ENCODE peak calls at places on chromosome 15, in five cellular contexts. F is MM.1S, E is GM23248, S is GM23338, L is hepatocyte. A is an unnamed sample.
A peak's percentile ranks its signal among the peaks of the same experiment; 100 is the strongest.

GRCh38 chr15:39729500-39729899 is 53.1 kb downstream of the FSIP1 start:
- DNase-seq in S (no peak), E (no peak), L (no peak), F (no peak), A (no peak)

GRCh38 chr15:44910981-44911625 is 45.4 kb upstream of the TERB2 start:
- DNase-seq in L (no peak), S (no peak), F (no peak), E (no peak), A (no peak)

GRCh38 chr15:52247032-52247431 is 48.6 kb downstream of the MYO5C start:
- DNase-seq in S (no peak), L (peak; percentile 57), E (peak; percentile 71), F (no peak), A (no peak)

GRCh38 chr15:39165026-39165706 is 415.7 kb upstream of the THBS1 start:
- DNase-seq in E (peak; percentile 66), F (no peak), L (no peak), S (no peak), A (no peak)

GRCh38 chr15:63252292-63252691 is 25.1 kb upstream of the APH1B start:
- DNase-seq in E (no peak), L (no peak), S (no peak), F (no peak), A (no peak)

GRCh38 chr15:70093481-70094309 is 4.0 kb downstream of the TLE3 start:
- DNase-seq in F (no peak), L (peak; percentile 39), E (peak; percentile 56), S (peak; percentile 79), A (peak; percentile 89)

GRCh38 chr15:34203936-34204335 is 6.0 kb downstream of the KATNBL1 start:
- DNase-seq in L (no peak), S (no peak), E (peak; percentile 2), F (no peak), A (no peak)

GRCh38 chr15:78637776-78638435 is 3.1 kb downstream of the CHRNB4 start:
- DNase-seq in S (no peak), F (no peak), E (no peak), L (no peak), A (no peak)

GRCh38 chr15:60344987-60345386 is 52.8 kb downstream of the ANXA2 start:
- DNase-seq in E (peak; percentile 62), S (no peak), F (no peak), L (no peak), A (no peak)

GRCh38 chr15:99696096-99696495 is 37.1 kb downstream of the LYSMD4 start:
- DNase-seq in F (no peak), E (no peak), L (no peak), S (no peak), A (no peak)

GRCh38 chr15:99692825-99693224 is 40.4 kb downstream of the LYSMD4 start:
- DNase-seq in E (no peak), S (no peak), F (no peak), L (no peak), A (peak; percentile 36)
- TF ChIP-seq EZH2 in E (no peak), S (no peak), F (no peak), L (no peak), A (no peak)

DNA sequence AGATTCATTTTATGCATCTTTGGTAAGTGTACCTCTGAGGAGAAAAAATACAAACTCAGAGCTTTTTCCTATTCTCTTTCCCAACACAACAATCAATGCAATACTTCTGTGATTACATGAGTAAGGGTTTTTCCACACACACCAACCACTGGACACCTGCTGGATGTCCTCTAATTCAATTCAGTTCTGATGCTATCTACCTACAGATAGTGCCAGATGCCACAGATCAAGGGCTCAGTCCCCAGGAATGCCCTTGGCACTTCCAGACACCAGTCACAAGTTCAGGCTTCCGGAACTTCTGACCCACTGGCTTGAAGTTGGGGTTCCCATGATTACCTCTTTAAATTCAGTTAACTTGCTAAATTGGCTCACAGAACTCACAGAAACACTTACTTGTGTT is 511.5 kb downstream of the AGBL1 start:
- DNase-seq in E (no peak), F (no peak), S (no peak), L (no peak), A (no peak)
- TF ChIP-seq EZH2phosphoT487 in E (no peak), F (no peak), S (no peak), L (no peak), A (no peak)

GRCh38 chr15:64776402-64776786 is 1.0 kb upstream of the RBPMS2 start:
- DNase-seq in S (peak; percentile 64), E (no peak), F (no peak), L (no peak), A (no peak)
- TF ChIP-seq EZH2 in S (no peak), E (no peak), F (no peak), L (no peak), A (no peak)

DNA sequence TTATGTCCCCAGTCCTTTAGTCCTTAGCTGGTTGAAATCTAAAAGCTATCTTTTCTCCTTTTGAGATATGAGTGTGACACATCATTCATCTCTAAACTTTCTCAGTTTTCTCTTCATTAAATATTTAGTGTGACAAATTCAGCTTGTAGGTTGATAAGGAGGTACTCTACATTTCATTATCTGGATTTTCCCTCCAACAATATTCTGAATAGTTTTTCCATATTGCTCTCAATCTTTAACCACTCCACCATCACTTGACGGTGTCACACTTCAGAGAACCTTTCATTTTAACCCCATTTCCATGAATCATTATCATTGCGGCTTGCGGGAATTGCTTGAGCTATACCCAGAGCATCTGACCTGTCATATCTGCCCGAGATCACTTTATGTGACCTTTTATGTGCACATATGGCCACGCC is 16.1 kb upstream of the ATP8B4 start:
- DNase-seq in F (no peak), E (peak; percentile 55), L (no peak), S (no peak), A (no peak)
- TF ChIP-seq EZH2phosphoT487 in F (no peak), E (no peak), L (no peak), S (no peak), A (no peak)

GRCh38 chr15:72042054-72042453 is 75.9 kb downstream of the MYO9A start:
- DNase-seq in F (no peak), E (no peak), L (no peak), S (no peak), A (no peak)

GRCh38 chr15:72047020-72047419 is 70.9 kb downstream of the MYO9A start:
- DNase-seq in L (no peak), E (peak; percentile 68), S (no peak), F (no peak), A (no peak)

GRCh38 chr15:72037321-72037720 is 80.6 kb downstream of the MYO9A start:
- DNase-seq in F (no peak), L (no peak), E (no peak), S (no peak), A (peak; percentile 68)

GRCh38 chr15:72042865-72043264 is 75.1 kb downstream of the MYO9A start:
- DNase-seq in E (no peak), S (no peak), F (no peak), L (no peak), A (no peak)
- TF ChIP-seq EZH2 in E (no peak), S (no peak), F (no peak), L (no peak), A (no peak)

DNA sequence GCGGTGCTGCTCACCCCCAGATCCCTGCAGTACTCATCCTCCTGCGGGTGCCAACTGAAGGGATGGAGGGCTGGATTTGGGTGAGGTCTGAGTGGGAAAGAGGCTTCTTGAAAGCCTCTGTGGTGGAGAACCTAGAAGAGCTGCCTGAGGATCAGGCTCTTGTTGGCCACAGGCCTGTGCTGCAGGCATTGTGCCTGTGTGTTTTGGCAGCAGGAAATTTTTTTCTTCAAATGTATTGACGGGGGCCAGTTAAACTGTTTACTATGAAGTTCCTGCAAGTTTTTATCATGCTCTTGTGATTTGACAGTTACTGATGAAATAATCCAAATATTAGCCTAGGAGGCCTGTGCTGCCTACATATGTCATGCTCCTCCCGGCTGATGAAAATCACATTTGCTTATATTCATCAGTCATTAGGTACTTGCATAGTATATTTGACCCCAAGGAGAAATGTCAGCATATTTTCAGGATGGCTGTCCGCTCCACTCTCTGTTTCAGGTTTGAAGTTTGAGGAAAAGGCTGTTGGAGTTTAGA is 103.1 kb downstream of the THSD4 start:
- DNase-seq in E (no peak), F (no peak), S (no peak), L (no peak), A (no peak)
- TF ChIP-seq EZH2phosphoT487 in E (no peak), F (no peak), S (no peak), L (no peak), A (no peak)

GRCh38 chr15:85764304-85764633 is 30.5 kb downstream of the KLHL25 start:
- DNase-seq in F (no peak), S (no peak), L (no peak), E (no peak), A (no peak)

GRCh38 chr15:85768595-85769168 is 26.0 kb downstream of the KLHL25 start:
- DNase-seq in S (no peak), E (no peak), F (no peak), L (no peak), A (no peak)

GRCh38 chr15:85764649-85765277 is 30.0 kb downstream of the KLHL25 start:
- DNase-seq in S (no peak), E (peak; percentile 78), F (no peak), L (no peak), A (no peak)

GRCh38 chr15:85767785-85768529 is 26.8 kb downstream of the KLHL25 start:
- DNase-seq in F (no peak), E (no peak), S (no peak), L (no peak), A (no peak)

DNA sequence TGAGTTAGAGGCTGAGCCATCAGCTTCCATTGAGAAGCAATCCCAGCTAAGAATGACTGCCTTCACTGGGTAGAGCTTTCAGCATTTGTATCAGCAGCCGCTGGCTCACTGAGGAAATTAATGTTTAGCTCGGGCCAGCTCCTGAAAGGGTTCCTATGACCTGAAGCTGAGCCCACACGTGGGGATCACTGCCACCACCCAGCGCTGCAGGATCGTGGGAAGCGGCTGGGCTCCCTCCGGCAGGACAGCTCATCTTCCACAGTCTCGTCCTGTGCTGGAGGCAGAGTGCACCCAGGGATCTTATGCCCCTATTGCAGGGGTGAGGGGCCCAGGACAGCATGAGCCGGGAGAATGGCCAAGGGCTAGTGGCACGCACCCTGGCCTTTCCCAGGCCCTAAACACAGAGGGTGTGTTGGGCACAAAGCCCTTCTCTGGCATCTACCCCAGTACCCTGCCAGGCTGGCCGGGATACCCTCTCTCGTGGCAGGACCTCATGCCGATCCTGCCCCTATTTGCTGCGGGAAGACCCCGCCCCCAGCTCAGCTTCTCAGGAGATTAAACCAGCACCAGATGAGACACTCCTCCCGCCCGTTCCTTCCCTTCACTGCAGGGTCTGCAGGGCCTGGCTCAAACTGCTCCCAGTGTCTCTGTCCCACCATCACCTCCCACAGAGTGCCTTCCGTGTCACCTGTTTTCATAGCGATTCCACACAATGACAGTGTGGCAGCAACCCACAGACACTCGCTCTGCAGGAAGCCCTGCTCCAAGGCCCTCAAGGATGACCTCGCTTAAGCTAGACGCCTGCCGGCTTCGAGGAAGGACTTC is 28.5 kb downstream of the KLHL25 start:
- DNase-seq in F (no peak), E (peak; percentile 16), L (peak; percentile 54), S (no peak), A (no peak)
- TF ChIP-seq EZH2 in F (no peak), E (no peak), L (no peak), S (no peak), A (no peak)

A was measured in PC-3.